ENCODE peak calls at places on chromosomes 13 and 19, in eight cellular contexts. Z, O, X, B, R, G, F and C are unnamed samples.
A peak's percentile ranks its signal among the peaks of the same experiment; 100 is the strongest.

GRCh38 chr19:29247051-29247450 is 34.1 kb upstream of the UQCRFS1 start:
- DNase-seq in G (no peak), R (no peak), Z (no peak), O (no peak), F (no peak), B (no peak), X (no peak), C (no peak)

GRCh38 chr13:109275848-109276247 is 510.5 kb downstream of the IRS2 start:
- DNase-seq in B (peak; percentile 15), R (no peak), G (peak; percentile 60), F (no peak), O (peak; percentile 51), Z (no peak), X (no peak), C (peak; percentile 12)

GRCh38 chr19:11422163-11423068 is 3.3 kb upstream of the RGL3 start:
- DNase-seq in X (peak; percentile 86), Z (peak; percentile 85), O (peak; percentile 99), G (peak; percentile 64), B (peak; percentile 70), R (no peak), F (no peak), C (peak; percentile 94)

GRCh38 chr13:76161143-76161542 is 525.0 kb downstream of the LMO7 start:
- DNase-seq in F (no peak), X (no peak), G (no peak), R (peak; percentile 17), Z (no peak), O (no peak), B (no peak), C (no peak)

GRCh38 chr13:62014299-62014698 is 598.6 kb upstream of the PCDH20 start:
- DNase-seq in Z (peak; percentile 19), X (no peak), B (no peak), O (no peak), F (no peak), R (peak; percentile 1), G (no peak), C (peak; percentile 6)

GRCh38 chr13:33032037-33032625 is 15.9 kb downstream of the KL start:
- DNase-seq in F (no peak), R (peak; percentile 10), X (no peak), O (no peak), G (no peak), B (no peak), Z (no peak), C (no peak)

GRCh38 chr13:97021241-97021640 is 27.0 kb upstream of the OXGR1 start:
- DNase-seq in Z (no peak), B (no peak), O (no peak), F (no peak), X (no peak), G (no peak), R (no peak), C (no peak)

GRCh38 chr19:4379383-4380253 is 20.7 kb downstream of the SH3GL1 start:
- DNase-seq in B (no peak), Z (peak; percentile 98), R (peak; percentile 59), O (no peak), X (peak; percentile 71), G (no peak), F (no peak), C (peak; percentile 96)

GRCh38 chr19:49520705-49521319 is 7.0 kb upstream of the RCN3 start:
- DNase-seq in G (no peak), X (peak; percentile 75), B (no peak), O (no peak), R (no peak), Z (no peak), F (no peak), C (no peak)

DNA sequence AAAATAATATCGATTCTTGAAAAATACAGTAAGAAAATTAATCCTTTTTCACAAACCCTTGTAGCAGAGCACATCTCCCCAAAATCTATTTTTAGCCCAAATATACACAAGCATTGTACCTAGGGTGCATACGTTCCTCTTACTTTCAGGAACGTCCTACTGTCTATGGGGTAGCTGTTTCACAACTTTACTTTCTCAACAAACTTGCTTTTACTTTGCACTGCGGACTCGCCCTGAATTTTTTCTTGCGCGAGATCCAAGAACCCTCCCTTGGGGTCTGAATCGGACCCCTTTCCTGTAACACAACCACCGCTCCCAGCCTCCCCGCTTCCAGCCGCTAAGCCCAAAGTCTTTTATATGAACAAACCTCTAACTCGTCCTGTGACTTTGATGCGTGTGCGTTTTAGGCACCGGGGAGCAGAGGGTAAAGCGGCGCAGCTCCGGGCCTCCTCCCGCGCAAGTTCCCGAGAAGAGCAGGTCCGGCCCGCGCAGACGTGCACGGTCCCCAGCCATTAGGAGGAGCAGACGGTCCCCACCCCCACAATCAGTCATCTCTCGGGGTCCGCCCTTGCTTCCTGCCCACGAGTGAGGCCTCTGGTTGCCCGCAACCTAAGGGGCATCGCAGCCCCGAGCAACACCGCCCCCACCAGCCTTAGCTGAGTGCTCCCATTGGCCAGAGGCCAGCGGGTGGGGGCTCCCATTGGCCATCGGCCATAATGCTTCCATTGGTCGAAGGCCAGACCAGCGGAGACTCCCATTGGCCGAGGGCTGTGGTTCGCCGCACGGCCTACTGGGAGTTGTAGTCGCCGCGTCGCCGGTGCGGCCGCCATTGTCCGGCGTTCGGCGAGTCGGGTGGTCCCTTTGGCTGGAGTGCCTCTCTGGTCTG is at the start of gene ZNF8:
- DNase-seq in G (peak; percentile 100), X (peak; percentile 98), R (peak; percentile 98), O (peak; percentile 99), Z (peak; percentile 96), B (peak; percentile 94), F (peak; percentile 96), C (peak; percentile 100)
- TF ChIP-seq CTCF in G (no peak), X (no peak), R (no peak), O (no peak), Z (peak; percentile 11), B (no peak), F (peak; percentile 15), C (no peak)

DNA sequence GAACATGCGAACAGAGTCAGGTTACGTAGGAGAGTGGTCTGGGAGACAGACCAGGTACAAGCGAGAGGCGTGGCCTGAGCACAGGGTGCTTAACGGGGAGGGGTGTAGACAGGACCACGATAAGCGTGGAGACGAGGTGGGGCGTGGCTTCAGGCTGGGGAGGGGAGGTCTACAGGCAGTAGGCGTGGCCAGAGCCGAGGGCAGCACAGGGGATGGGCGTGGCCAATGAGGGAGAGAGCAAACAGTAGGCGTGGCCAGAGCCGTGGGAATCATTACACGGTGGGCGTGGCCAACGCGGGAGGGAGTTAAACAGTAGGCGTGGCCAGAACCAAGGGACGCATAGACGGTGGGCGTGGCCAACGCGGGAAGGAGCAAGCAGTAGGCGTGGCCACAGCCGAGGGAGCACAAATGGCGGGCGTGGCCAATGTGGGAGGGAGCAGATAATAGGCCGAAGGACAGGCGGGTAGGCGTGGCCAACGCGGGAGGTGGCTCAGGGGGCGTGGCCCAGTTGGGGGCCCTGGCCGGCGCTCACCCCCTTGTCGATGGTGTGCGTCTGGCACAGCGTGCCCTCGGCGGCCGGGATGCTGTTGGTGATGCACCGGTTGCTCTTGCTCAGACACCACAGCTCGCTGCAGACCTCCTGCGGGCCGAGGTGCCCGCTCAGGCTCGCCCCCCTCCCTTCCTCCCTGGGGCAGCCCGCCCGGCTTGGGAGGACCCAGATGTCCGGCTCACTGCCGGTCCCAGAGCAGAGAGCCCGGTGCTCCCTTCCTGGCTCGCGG is 15.2 kb upstream of the MYO1F start:
- DNase-seq in F (peak; percentile 85), Z (no peak), O (peak; percentile 100), R (peak; percentile 95), G (peak; percentile 100), B (peak; percentile 100), X (peak; percentile 99), C (peak; percentile 69)
- TF ChIP-seq CTCF in F (no peak), Z (no peak), O (no peak), R (no peak), G (no peak), B (no peak), X (no peak), C (no peak)

GRCh38 chr19:15287496-15287895 is 44.8 kb downstream of the BRD4 start:
- DNase-seq in F (no peak), Z (no peak), O (no peak), R (no peak), G (no peak), B (no peak), X (no peak), C (no peak)

GRCh38 chr19:15289673-15290072 is 42.7 kb downstream of the BRD4 start:
- DNase-seq in F (no peak), R (no peak), X (no peak), Z (no peak), B (no peak), G (no peak), O (no peak), C (no peak)

GRCh38 chr19:15286688-15287355 is 45.5 kb downstream of the BRD4 start:
- DNase-seq in R (no peak), Z (no peak), X (no peak), B (no peak), F (no peak), O (no peak), G (no peak), C (no peak)

GRCh38 chr19:15290149-15290548 is 42.2 kb downstream of the BRD4 start:
- DNase-seq in Z (no peak), O (no peak), R (no peak), X (no peak), G (no peak), B (no peak), F (no peak), C (no peak)

DNA sequence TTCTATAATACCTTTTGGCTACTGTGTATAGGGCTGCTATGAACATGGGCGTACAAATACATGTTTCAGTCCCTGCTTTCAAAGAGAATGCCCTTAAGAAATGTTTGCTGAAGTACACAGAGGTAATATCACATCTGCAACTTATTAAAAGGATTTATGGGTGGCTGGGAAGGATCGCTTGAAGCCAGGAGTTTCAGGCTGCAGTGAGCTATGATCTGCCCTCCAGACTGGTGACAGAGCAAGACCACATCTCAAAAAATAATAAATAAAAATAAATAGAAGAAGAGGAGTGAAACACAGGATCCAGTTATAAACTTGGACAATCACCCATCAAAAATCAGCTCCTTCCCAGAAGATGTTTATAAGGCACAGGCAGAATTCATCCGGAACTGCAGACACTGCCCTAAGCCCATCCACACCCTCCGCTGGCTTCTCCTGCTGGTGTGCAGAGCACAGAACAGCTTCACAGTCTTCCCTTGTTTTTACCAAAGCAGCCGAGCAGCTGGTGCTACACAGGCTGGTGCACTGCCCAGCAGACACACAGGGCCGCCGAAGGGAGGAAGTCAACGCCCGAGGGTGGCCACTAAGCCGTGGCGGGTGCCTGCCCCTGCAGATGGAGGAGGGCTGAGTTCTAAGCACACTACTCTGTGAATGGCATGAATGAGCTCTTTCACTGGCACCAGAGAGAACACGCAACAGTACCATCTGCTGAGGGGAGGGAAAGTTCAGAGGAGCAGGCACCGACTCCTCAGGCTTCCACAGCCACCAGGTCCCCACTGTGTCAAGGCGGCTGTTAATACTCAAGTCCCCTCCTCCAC is 44.0 kb downstream of the BRD4 start:
- DNase-seq in R (peak; percentile 24), O (no peak), Z (no peak), G (peak; percentile 31), X (peak; percentile 80), B (no peak), F (no peak), C (no peak)
- TF ChIP-seq CTCF in R (no peak), O (no peak), Z (no peak), G (no peak), X (no peak), B (no peak), F (peak; percentile 9), C (no peak)

GRCh38 chr13:91710733-91711132 is 312.3 kb downstream of the GPC5 start:
- DNase-seq in X (no peak), O (no peak), F (no peak), R (no peak), G (no peak), B (no peak), Z (no peak), C (no peak)

GRCh38 chr13:91709180-91709579 is 310.8 kb downstream of the GPC5 start:
- DNase-seq in X (no peak), G (no peak), Z (no peak), B (no peak), F (no peak), R (no peak), O (no peak), C (no peak)

GRCh38 chr13:91704398-91704797 is 306.0 kb downstream of the GPC5 start:
- DNase-seq in F (no peak), Z (no peak), G (no peak), B (no peak), O (no peak), X (no peak), R (no peak), C (no peak)

GRCh38 chr13:91708558-91708957 is 310.1 kb downstream of the GPC5 start:
- DNase-seq in X (no peak), R (no peak), B (no peak), O (no peak), Z (no peak), G (no peak), F (no peak), C (no peak)
- TF ChIP-seq CTCF in X (no peak), R (no peak), B (no peak), O (no peak), Z (no peak), G (no peak), F (no peak), C (no peak)